ENCODE peak calls at places on chromosomes 12 and 14, in seven cellular contexts. One of them, this sample, is unnamed. For H3K27me3 and H3K36me3, the result is how much of the 10 kb centered on the place peaks cover.

GRCh38 chr12:110786012-110786411 is 43.3 kb upstream of the PPP1CC start:
- DNase-seq in PC-3: no peak
- DNase-seq in neuronal stem cell: no peak
- DNase-seq in tibial nerve: no peak
- DNase-seq in body of pancreas: no peak
- DNase-seq in sigmoid colon: no peak
- DNase-seq in aorta: no peak
- DNase-seq in this sample: no peak

GRCh38 chr14:104082807-104083206 is 2.7 kb upstream of the ASPG start:
- DNase-seq in PC-3: no peak
- DNase-seq in neuronal stem cell: no peak
- DNase-seq in tibial nerve: no peak
- DNase-seq in body of pancreas: peak
- DNase-seq in sigmoid colon: no peak
- DNase-seq in aorta: no peak
- DNase-seq in this sample: no peak

GRCh38 chr14:104218361-104219180 is 80.2 kb downstream of the KIF26A start:
- DNase-seq in PC-3: no peak
- DNase-seq in neuronal stem cell: no peak
- DNase-seq in tibial nerve: no peak
- DNase-seq in body of pancreas: no peak
- DNase-seq in sigmoid colon: peak
- DNase-seq in aorta: peak
- DNase-seq in this sample: no peak

GRCh38 chr14:63713765-63714164 is 14.1 kb downstream of the SGPP1 start:
- DNase-seq in PC-3: peak
- DNase-seq in neuronal stem cell: no peak
- DNase-seq in tibial nerve: no peak
- DNase-seq in body of pancreas: no peak
- DNase-seq in sigmoid colon: no peak
- DNase-seq in aorta: no peak
- DNase-seq in this sample: no peak

GRCh38 chr12:2893007-2893406 is 2.3 kb downstream of the TULP3 start:
- DNase-seq in PC-3: peak
- DNase-seq in neuronal stem cell: no peak
- DNase-seq in tibial nerve: no peak
- DNase-seq in body of pancreas: no peak
- DNase-seq in sigmoid colon: peak
- DNase-seq in aorta: no peak
- DNase-seq in this sample: no peak

GRCh38 chr14:90136904-90137303 is 75.1 kb downstream of the KCNK13 start:
- DNase-seq in PC-3: peak
- DNase-seq in neuronal stem cell: no peak
- DNase-seq in tibial nerve: no peak
- DNase-seq in body of pancreas: no peak
- DNase-seq in sigmoid colon: no peak
- DNase-seq in aorta: no peak
- DNase-seq in this sample: no peak

GRCh38 chr12:11991604-11992003 is 79.1 kb upstream of the BCL2L14 start:
- DNase-seq in PC-3: no peak
- DNase-seq in neuronal stem cell: no peak
- DNase-seq in tibial nerve: no peak
- DNase-seq in body of pancreas: no peak
- DNase-seq in sigmoid colon: no peak
- DNase-seq in aorta: no peak
- DNase-seq in this sample: no peak

GRCh38 chr12:7695159-7695930 is at the start of gene GDF3:
- DNase-seq in PC-3: no peak
- DNase-seq in neuronal stem cell: no peak
- DNase-seq in tibial nerve: no peak
- DNase-seq in body of pancreas: peak
- DNase-seq in sigmoid colon: no peak
- DNase-seq in aorta: no peak
- DNase-seq in this sample: peak

GRCh38 chr12:107320031-107320928 is 226.9 kb upstream of the CRY1 start:
- DNase-seq in PC-3: peak
- DNase-seq in neuronal stem cell: no peak
- DNase-seq in tibial nerve: no peak
- DNase-seq in body of pancreas: peak
- DNase-seq in sigmoid colon: no peak
- DNase-seq in aorta: no peak
- DNase-seq in this sample: peak

GRCh38 chr14:30673071-30673470 is 51.0 kb downstream of the SCFD1 start:
- DNase-seq in PC-3: no peak
- DNase-seq in neuronal stem cell: no peak
- DNase-seq in tibial nerve: no peak
- DNase-seq in body of pancreas: no peak
- DNase-seq in sigmoid colon: no peak
- DNase-seq in aorta: no peak
- DNase-seq in this sample: no peak

GRCh38 chr12:30694971-30695326 is 720 bp downstream of the IPO8 start:
- DNase-seq in PC-3: peak
- DNase-seq in neuronal stem cell: peak
- DNase-seq in tibial nerve: no peak
- DNase-seq in body of pancreas: peak
- DNase-seq in sigmoid colon: peak
- DNase-seq in aorta: peak
- DNase-seq in this sample: peak

GRCh38 chr14:92668266-92668973 is 80.0 kb downstream of the LGMN start:
- DNase-seq in PC-3: no peak
- DNase-seq in neuronal stem cell: no peak
- DNase-seq in tibial nerve: no peak
- DNase-seq in body of pancreas: no peak
- DNase-seq in sigmoid colon: no peak
- DNase-seq in aorta: no peak
- DNase-seq in this sample: no peak

GRCh38 chr14:92665699-92666110 is 82.7 kb downstream of the LGMN start:
- DNase-seq in PC-3: no peak
- DNase-seq in neuronal stem cell: no peak
- DNase-seq in tibial nerve: no peak
- DNase-seq in body of pancreas: no peak
- DNase-seq in sigmoid colon: no peak
- DNase-seq in aorta: no peak
- DNase-seq in this sample: no peak

GRCh38 chr14:92663049-92663448 is 85.4 kb downstream of the LGMN start:
- DNase-seq in PC-3: peak
- DNase-seq in neuronal stem cell: no peak
- DNase-seq in tibial nerve: no peak
- DNase-seq in body of pancreas: no peak
- DNase-seq in sigmoid colon: no peak
- DNase-seq in aorta: no peak
- DNase-seq in this sample: no peak

GRCh38 chr14:92670177-92670576 is 78.2 kb downstream of the LGMN start:
- DNase-seq in PC-3: peak
- DNase-seq in neuronal stem cell: no peak
- DNase-seq in tibial nerve: no peak
- DNase-seq in body of pancreas: no peak
- DNase-seq in sigmoid colon: no peak
- DNase-seq in aorta: no peak
- DNase-seq in this sample: no peak

GRCh38 chr14:92666251-92666650 is 82.2 kb downstream of the LGMN start:
- DNase-seq in PC-3: no peak
- DNase-seq in neuronal stem cell: no peak
- DNase-seq in tibial nerve: no peak
- DNase-seq in body of pancreas: no peak
- DNase-seq in sigmoid colon: no peak
- DNase-seq in aorta: no peak
- DNase-seq in this sample: no peak
- H3K4me3 ChIP-seq in PC-3: no peak
- H3K4me3 ChIP-seq in neuronal stem cell: no peak
- H3K4me3 ChIP-seq in tibial nerve: no peak
- H3K4me3 ChIP-seq in body of pancreas: no peak
- H3K4me3 ChIP-seq in sigmoid colon: no peak
- H3K4me3 ChIP-seq in aorta: no peak
- H3K4me3 ChIP-seq in this sample: no peak

DNA sequence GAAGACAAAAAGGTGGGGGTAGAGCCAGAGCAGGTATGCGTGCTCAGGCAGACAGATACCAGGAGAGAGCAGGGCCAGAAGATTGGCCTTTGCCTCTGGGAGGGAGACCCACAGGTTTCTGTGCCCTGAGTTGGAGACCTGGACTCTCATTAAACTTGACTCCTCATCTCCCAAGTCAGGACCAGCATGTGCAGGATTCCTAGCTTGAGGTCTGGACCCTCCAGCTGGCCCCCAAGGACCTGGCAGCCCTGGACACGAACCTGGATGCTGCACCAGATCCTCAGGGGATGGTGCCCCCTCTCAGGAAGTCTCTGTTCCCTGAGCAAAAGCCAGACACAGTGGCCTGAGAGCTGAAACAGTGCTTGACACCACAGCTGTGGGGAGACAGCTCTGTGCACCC is 10.5 kb upstream of the KRT73 start:
- DNase-seq in PC-3: no peak
- DNase-seq in neuronal stem cell: no peak
- DNase-seq in tibial nerve: no peak
- DNase-seq in body of pancreas: no peak
- DNase-seq in sigmoid colon: no peak
- DNase-seq in aorta: no peak
- DNase-seq in this sample: no peak
- H3K27me3 ChIP-seq in PC-3: under half
- H3K27me3 ChIP-seq in neuronal stem cell: under half
- H3K27me3 ChIP-seq in tibial nerve: under half
- H3K27me3 ChIP-seq in body of pancreas: under half
- H3K27me3 ChIP-seq in sigmoid colon: under half
- H3K27me3 ChIP-seq in aorta: under half
- H3K27me3 ChIP-seq in this sample: under half

DNA sequence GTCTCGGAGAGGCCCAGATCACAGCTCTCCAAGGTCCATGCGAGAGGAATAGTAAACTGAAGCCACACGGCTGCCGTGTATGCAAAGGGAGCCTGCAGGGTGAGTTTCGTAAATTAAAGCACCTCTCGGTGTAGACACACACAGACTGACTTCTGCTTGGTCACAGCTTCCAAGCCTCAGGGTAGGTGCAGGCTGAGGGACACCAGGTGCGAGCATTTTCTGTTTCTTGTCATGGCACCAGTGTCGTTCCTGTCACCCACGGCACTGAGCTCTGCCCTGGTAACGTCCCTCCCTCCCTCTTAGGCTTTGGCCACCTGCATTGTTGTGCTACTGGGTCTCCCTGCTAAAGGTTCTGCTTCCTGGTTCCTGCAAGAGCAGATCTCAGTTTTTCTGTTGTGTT is 76.2 kb upstream of the DYNC1H1 start:
- DNase-seq in PC-3: no peak
- DNase-seq in neuronal stem cell: no peak
- DNase-seq in tibial nerve: no peak
- DNase-seq in body of pancreas: no peak
- DNase-seq in sigmoid colon: no peak
- DNase-seq in aorta: no peak
- DNase-seq in this sample: no peak
- H3K36me3 ChIP-seq in PC-3: under half
- H3K36me3 ChIP-seq in neuronal stem cell: half or more
- H3K36me3 ChIP-seq in tibial nerve: under half
- H3K36me3 ChIP-seq in body of pancreas: under half
- H3K36me3 ChIP-seq in sigmoid colon: half or more
- H3K36me3 ChIP-seq in aorta: under half
- H3K36me3 ChIP-seq in this sample: under half

DNA sequence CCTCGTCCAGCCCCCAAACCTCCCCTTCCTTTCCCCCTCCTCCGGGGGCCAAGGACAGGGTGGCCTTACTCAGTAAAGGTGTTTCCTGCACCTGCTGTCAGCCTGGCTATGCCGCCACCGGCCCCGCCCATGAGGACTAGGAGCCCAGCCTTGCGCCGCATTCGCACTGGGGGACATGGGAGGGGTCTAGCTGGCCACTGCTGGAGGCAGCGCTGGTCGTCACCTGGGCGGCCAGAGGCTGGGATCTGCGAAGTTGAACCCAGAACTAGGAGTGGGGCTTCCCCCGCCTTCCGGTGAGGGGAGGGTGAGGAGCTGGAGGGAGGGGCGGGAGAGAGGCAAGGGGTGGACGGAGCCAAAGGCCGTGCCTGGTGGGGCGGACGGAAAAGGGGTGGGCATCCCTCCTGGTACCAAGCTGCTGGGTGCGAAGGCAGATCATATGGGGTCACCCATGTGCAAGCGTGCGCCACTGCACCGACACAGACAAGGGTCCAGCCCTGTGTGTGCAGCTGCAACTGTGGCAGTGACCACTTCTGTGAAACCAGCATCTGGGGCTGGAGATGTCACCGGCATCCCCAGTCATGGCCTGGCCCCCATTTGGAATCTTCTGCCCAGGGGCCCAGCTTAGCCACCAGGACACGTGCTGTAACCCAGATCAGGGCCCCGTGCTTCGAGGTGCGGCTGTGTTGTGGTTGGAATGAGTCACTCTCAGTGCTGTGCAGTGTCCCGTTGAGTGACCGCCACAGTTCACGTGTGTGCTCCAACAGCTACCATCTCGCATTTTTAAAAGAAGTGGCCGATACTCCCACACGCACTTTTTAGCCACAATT is 8.5 kb downstream of the AMN start:
- DNase-seq in PC-3: peak
- DNase-seq in neuronal stem cell: no peak
- DNase-seq in tibial nerve: no peak
- DNase-seq in body of pancreas: no peak
- DNase-seq in sigmoid colon: no peak
- DNase-seq in aorta: no peak
- DNase-seq in this sample: peak
- H3K4me3 ChIP-seq in PC-3: no peak
- H3K4me3 ChIP-seq in neuronal stem cell: no peak
- H3K4me3 ChIP-seq in tibial nerve: no peak
- H3K4me3 ChIP-seq in body of pancreas: no peak
- H3K4me3 ChIP-seq in sigmoid colon: no peak
- H3K4me3 ChIP-seq in aorta: no peak
- H3K4me3 ChIP-seq in this sample: peak

DNA sequence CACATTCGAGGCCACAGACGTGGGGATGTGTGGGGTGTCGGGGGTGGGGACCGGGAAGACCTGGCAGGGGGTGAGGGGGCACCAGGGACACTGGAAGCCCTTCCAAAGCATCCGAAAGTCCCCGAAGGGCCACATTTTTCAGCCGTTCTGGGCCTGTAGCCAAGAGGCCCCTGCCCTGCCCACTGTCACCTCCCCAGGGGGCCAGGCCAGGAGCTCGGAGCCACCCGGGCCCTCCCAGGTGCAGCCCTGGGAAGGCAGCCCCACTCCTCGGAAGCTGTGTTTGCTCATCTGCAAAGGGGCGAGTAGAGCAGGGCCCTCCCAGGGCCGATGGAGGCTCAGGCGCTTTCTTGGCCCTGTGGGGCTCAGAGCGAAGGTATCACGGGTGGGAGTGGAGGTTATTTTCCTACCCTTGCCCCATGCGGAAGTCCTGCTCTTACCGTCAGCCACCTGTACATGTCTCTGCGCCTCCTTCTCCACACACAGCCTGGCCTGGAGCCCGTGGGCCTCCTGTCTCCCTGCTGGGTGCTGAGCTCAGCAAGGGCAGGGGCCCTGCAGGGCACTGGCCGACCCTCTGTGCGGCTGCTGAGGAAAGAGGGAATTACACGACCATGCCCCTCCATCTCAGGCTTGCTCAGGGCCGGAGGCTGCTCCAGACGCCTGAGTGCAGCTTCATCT is 27.2 kb downstream of the NOC4L start:
- DNase-seq in PC-3: no peak
- DNase-seq in neuronal stem cell: no peak
- DNase-seq in tibial nerve: no peak
- DNase-seq in body of pancreas: no peak
- DNase-seq in sigmoid colon: no peak
- DNase-seq in aorta: no peak
- DNase-seq in this sample: no peak
- H3K27me3 ChIP-seq in PC-3: under half
- H3K27me3 ChIP-seq in neuronal stem cell: half or more
- H3K27me3 ChIP-seq in tibial nerve: half or more
- H3K27me3 ChIP-seq in body of pancreas: under half
- H3K27me3 ChIP-seq in sigmoid colon: half or more
- H3K27me3 ChIP-seq in aorta: under half
- H3K27me3 ChIP-seq in this sample: under half

This sample was measured in H7.